ENCODE peak calls at places on chromosomes 1 and 21, in nine cellular contexts. M is fibroblast of pulmonary artery, B is fibroblast of the aortic adventitia, C is endothelial cell, V is Peyer's patch, D is esophagus muscularis mucosa, T is adrenal gland, A is AG04450, X is IMR-90. R is an unnamed sample.

GRCh38 chr1:25062621-25063255 is 132.7 kb upstream of the RUNX3 start:
- DNase-seq in M (no peak), B (no peak), C (no peak), V (no peak), D (no peak), T (no peak), A (no peak), X (no peak), R (no peak)

GRCh38 chr1:154556422-154556821 is 2.0 kb downstream of the UBE2Q1 start:
- DNase-seq in M (peak), B (peak), C (no peak), V (no peak), D (no peak), T (no peak), A (no peak), X (peak), R (no peak)

GRCh38 chr1:62082456-62083363 is 111.9 kb upstream of the L1TD1 start:
- DNase-seq in M (peak), B (peak), C (peak), V (peak), D (no peak), T (peak), A (no peak), X (peak), R (peak)

GRCh38 chr1:18972991-18973390 is 16.5 kb upstream of the IFFO2 start:
- DNase-seq in M (peak), B (no peak), C (no peak), V (no peak), D (no peak), T (no peak), A (no peak), X (peak), R (no peak)

GRCh38 chr21:46634966-46635323 is 529 bp upstream of the PRMT2 start:
- DNase-seq in M (peak), B (peak), C (no peak), V (no peak), D (peak), T (peak), A (peak), X (peak), R (no peak)

GRCh38 chr1:217713223-217713622 is 82.1 kb downstream of the SPATA17 start:
- DNase-seq in M (no peak), B (no peak), C (no peak), V (no peak), D (no peak), T (no peak), A (no peak), X (peak), R (no peak)

GRCh38 chr21:33839167-33839716 is 76.4 kb downstream of the ATP5PO start:
- DNase-seq in M (no peak), B (no peak), C (no peak), V (no peak), D (no peak), T (peak), A (no peak), X (no peak), R (no peak)

GRCh38 chr1:183885142-183885735 is 80.3 kb downstream of the RGL1 start:
- DNase-seq in M (no peak), B (no peak), C (no peak), V (no peak), D (no peak), T (no peak), A (no peak), X (peak), R (no peak)

GRCh38 chr1:77288275-77288674 is 6.5 kb downstream of the AK5 start:
- DNase-seq in M (peak), B (peak), C (no peak), V (no peak), D (no peak), T (no peak), A (no peak), X (peak), R (no peak)

GRCh38 chr1:27659497-27660299 is 12.3 kb downstream of the IFI6 start:
- DNase-seq in M (peak), B (peak), C (peak), V (peak), D (peak), T (peak), A (no peak), X (peak), R (peak)

GRCh38 chr1:88891318-88892145 is at the start of gene GTF2B:
- DNase-seq in M (peak), B (peak), C (peak), V (peak), D (peak), T (peak), A (peak), X (peak), R (peak)

GRCh38 chr1:10866314-10867091 is 70.1 kb upstream of the CASZ1 start:
- DNase-seq in M (peak), B (no peak), C (peak), V (peak), D (no peak), T (peak), A (no peak), X (peak), R (no peak)

GRCh38 chr1:109197163-109198042 is 16.3 kb upstream of the SARS1 start:
- DNase-seq in M (peak), B (peak), C (peak), V (peak), D (no peak), T (peak), A (peak), X (peak), R (no peak)

GRCh38 chr21:36325373-36326010 is 5.5 kb downstream of the MORC3 start:
- DNase-seq in M (no peak), B (peak), C (no peak), V (no peak), D (no peak), T (no peak), A (no peak), X (peak), R (no peak)

GRCh38 chr1:81549588-81550127 is 251.1 kb upstream of the ADGRL2 start:
- DNase-seq in M (peak), B (peak), C (no peak), V (no peak), D (no peak), T (no peak), A (peak), X (peak), R (no peak)

GRCh38 chr1:183164963-183165362 is 21.1 kb upstream of the LAMC2 start:
- DNase-seq in M (no peak), B (no peak), C (no peak), V (no peak), D (no peak), T (no peak), A (no peak), X (no peak), R (no peak)

GRCh38 chr21:15224346-15225086 is 159.7 kb upstream of the NRIP1 start:
- DNase-seq in M (peak), B (peak), C (no peak), V (no peak), D (no peak), T (no peak), A (peak), X (peak), R (no peak)

GRCh38 chr21:44426663-44427191 is 28.6 kb upstream of the LRRC3 start:
- DNase-seq in M (no peak), B (no peak), C (no peak), V (peak), D (no peak), T (no peak), A (no peak), X (no peak), R (no peak)

GRCh38 chr1:167820684-167821355 is 93.1 kb downstream of the ADCY10 start:
- DNase-seq in M (no peak), B (no peak), C (no peak), V (no peak), D (no peak), T (no peak), A (no peak), X (no peak), R (no peak)

GRCh38 chr1:6350416-6351088 is 43.0 kb downstream of the ACOT7 start:
- DNase-seq in M (no peak), B (peak), C (no peak), V (no peak), D (no peak), T (peak), A (no peak), X (no peak), R (no peak)

GRCh38 chr1:116573388-116574100 is 2.7 kb upstream of the CD58 start:
- DNase-seq in M (peak), B (peak), C (no peak), V (no peak), D (peak), T (no peak), A (no peak), X (peak), R (no peak)

GRCh38 chr21:42071146-42071737 is at the start of gene UMODL1:
- DNase-seq in M (no peak), B (no peak), C (no peak), V (no peak), D (no peak), T (no peak), A (no peak), X (no peak), R (no peak)

GRCh38 chr1:4056422-4056821 is 156.3 kb upstream of the C1orf174 start:
- DNase-seq in M (no peak), B (no peak), C (no peak), V (no peak), D (no peak), T (peak), A (no peak), X (no peak), R (no peak)

GRCh38 chr1:219834247-219834917 is 94.0 kb downstream of the SLC30A10 start:
- DNase-seq in M (no peak), B (no peak), C (no peak), V (no peak), D (no peak), T (no peak), A (no peak), X (no peak), R (no peak)

GRCh38 chr1:2606806-2607680 is 20.5 kb downstream of the PRXL2B start:
- DNase-seq in M (no peak), B (no peak), C (no peak), V (no peak), D (no peak), T (no peak), A (no peak), X (no peak), R (no peak)

GRCh38 chr1:244801246-244801645 is 34.2 kb upstream of the COX20 start:
- DNase-seq in M (peak), B (peak), C (peak), V (peak), D (no peak), T (peak), A (no peak), X (peak), R (no peak)

GRCh38 chr1:17370618-17371017 is 1.4 kb upstream of the PADI6 start:
- DNase-seq in M (no peak), B (no peak), C (no peak), V (no peak), D (no peak), T (no peak), A (no peak), X (no peak), R (no peak)

GRCh38 chr21:43306911-43307676 is 119.8 kb downstream of the SIK1 start:
- DNase-seq in M (no peak), B (no peak), C (no peak), V (peak), D (no peak), T (peak), A (no peak), X (peak), R (no peak)

GRCh38 chr1:37478451-37478871 is 4.1 kb downstream of the ZC3H12A start:
- DNase-seq in M (no peak), B (peak), C (no peak), V (peak), D (no peak), T (peak), A (no peak), X (peak), R (no peak)
- TF ChIP-seq CTCF in M (no peak), B (no peak), C (no peak), V (no peak), D (no peak), T (no peak), A (no peak), X (no peak), R (no peak)

GRCh38 chr1:22143065-22143514 is at the start of gene WNT4:
- DNase-seq in M (peak), B (no peak), C (peak), V (peak), D (no peak), T (no peak), A (no peak), X (no peak), R (no peak)
- TF ChIP-seq CTCF in M (no peak), B (no peak), C (peak), V (no peak), D (peak), T (no peak), A (no peak), X (peak), R (no peak)

GRCh38 chr1:30845891-30846290 is 62.7 kb downstream of the SDC3 start:
- DNase-seq in M (no peak), B (no peak), C (no peak), V (no peak), D (no peak), T (no peak), A (no peak), X (no peak), R (no peak)

GRCh38 chr1:30845237-30845636 is 63.3 kb downstream of the SDC3 start:
- DNase-seq in M (no peak), B (no peak), C (no peak), V (no peak), D (no peak), T (no peak), A (no peak), X (no peak), R (no peak)

GRCh38 chr1:30847358-30847972 is 61.1 kb downstream of the SDC3 start:
- DNase-seq in M (peak), B (no peak), C (peak), V (peak), D (no peak), T (peak), A (peak), X (peak), R (no peak)

GRCh38 chr1:30848130-30848529 is 60.4 kb downstream of the SDC3 start:
- DNase-seq in M (no peak), B (no peak), C (no peak), V (no peak), D (no peak), T (no peak), A (no peak), X (no peak), R (no peak)

DNA sequence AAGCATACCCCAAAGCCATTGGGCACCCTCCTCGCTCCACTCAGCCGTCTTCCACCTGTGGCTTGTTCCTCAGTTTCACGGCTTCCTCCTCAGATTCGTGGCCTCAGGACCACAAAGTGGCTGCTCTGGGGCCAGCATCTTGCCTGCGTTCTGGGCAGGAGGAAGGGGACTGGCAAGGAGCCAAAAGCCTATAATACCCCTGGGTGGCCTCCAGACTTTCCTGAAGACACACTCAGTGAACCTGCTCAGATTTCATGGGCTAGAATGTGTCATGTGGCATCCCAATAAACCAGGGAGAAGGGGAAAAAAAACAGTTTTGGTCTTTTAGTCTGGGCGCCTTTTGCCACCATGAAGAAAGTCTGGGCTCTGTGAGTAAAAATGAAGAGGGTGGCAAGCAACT is 62.0 kb downstream of the SDC3 start:
- DNase-seq in M (no peak), B (no peak), C (no peak), V (no peak), D (no peak), T (no peak), A (no peak), X (no peak), R (no peak)
- TF ChIP-seq CTCF in M (no peak), B (no peak), C (no peak), V (no peak), D (no peak), T (no peak), A (no peak), X (no peak), R (no peak)

DNA sequence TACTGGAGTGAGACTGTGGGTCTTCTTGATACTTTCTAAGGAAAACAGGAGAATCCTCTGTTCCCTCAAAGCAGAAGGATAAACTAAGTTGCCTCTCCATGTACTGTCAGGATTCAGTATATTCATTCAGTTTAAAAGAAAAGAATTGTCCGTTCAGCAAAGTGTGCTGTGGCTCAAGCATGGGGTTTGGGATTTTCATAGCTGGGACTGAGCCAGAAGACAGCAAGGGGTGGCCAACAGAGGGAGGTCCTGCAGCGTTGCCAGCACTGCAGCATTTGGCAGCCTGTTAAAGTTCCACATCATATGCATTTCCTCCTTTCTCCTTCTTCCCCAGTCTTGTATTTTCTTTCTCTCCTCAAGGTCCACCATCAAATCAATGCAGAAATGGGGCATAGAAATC is 75.1 kb downstream of the DTL start:
- DNase-seq in M (peak), B (peak), C (no peak), V (no peak), D (no peak), T (no peak), A (no peak), X (peak), R (no peak)
- TF ChIP-seq CTCF in M (peak), B (peak), C (no peak), V (no peak), D (peak), T (no peak), A (no peak), X (peak), R (no peak)